ENCODE peak calls at places on chromosomes 3 and 15, in four cellular contexts. T is lower lobe of right lung, Y is pancreas, G is IMR-90. W is an unnamed sample.

GRCh38 chr15:42707873-42708544 is 28.9 kb downstream of the CDAN1 start:
- DNase-seq in T (no peak), G (no peak), Y (no peak), W (no peak)

GRCh38 chr3:105938101-105938500 is 69.3 kb upstream of the CBLB start:
- DNase-seq in T (no peak), Y (no peak), G (peak; percentile 45), W (peak; percentile 19)

GRCh38 chr15:92693922-92694331 is 38.4 kb upstream of the FAM174B start:
- DNase-seq in G (peak; percentile 3), Y (no peak), T (no peak), W (no peak)

GRCh38 chr3:178001670-178002101 is 534.5 kb upstream of the KCNMB2 start:
- DNase-seq in Y (no peak), T (no peak), G (no peak), W (no peak)

GRCh38 chr3:196985298-196985697 is 16.7 kb upstream of the PIGZ start:
- DNase-seq in Y (no peak), G (no peak), T (no peak), W (no peak)

GRCh38 chr15:63191895-63192603 is 2.6 kb downstream of the RAB8B start:
- DNase-seq in Y (no peak), G (no peak), T (no peak), W (no peak)

GRCh38 chr15:85318048-85318731 is 62.2 kb upstream of the AKAP13 start:
- DNase-seq in T (no peak), Y (no peak), G (peak; percentile 98), W (no peak)

GRCh38 chr15:100222349-100222715 is 119.4 kb downstream of the ADAMTS17 start:
- DNase-seq in G (no peak), T (no peak), Y (no peak), W (no peak)

GRCh38 chr3:192273611-192274010 is 453.7 kb downstream of the FGF12 start:
- DNase-seq in T (no peak), G (no peak), Y (no peak), W (peak; percentile 80)
- H3K36me3 ChIP-seq in T (no peaks in the 10 kb centered on the region), G (no peaks in the 10 kb centered on the region), Y (no peaks in the 10 kb centered on the region), W (no peaks in the 10 kb centered on the region)

DNA sequence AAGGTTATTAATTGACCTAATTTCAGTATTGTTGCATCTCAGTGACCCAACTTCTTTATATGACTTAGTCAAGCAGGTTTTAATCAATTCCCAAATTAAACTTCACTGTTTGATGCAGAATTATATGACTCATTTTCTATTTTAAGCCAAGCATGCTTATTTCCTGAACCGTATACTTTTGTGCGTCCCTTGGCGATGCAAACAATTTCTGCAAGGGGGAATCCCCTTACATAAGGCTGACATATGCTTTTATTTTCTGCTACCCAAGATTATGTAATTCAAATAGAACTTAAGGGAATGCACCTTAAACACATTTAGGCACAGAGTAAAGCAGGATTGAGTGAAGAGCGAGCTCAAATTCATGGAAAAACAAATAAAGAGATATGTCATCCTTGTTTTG is 303.9 kb downstream of the PDCD6IP start:
- DNase-seq in Y (no peak), T (no peak), G (no peak), W (no peak)
- H3K4me3 ChIP-seq in Y (no peak overlapping the region), T (no peak overlapping the region), G (no peak overlapping the region), W (no peak overlapping the region)

GRCh38 chr3:51642462-51642861 is 28.6 kb upstream of the TEX264 start:
- DNase-seq in Y (no peak), T (no peak), G (peak; percentile 3), W (no peak)

GRCh38 chr3:51637941-51638471 is 33.0 kb upstream of the TEX264 start:
- DNase-seq in T (no peak), G (peak; percentile 71), Y (no peak), W (peak; percentile 49)

GRCh38 chr3:51637144-51637940 is 33.7 kb upstream of the TEX264 start:
- DNase-seq in T (no peak), G (no peak), Y (no peak), W (no peak)
- H3K36me3 ChIP-seq in T (peaks cover 99% of the 10 kb centered on the region), G (peaks cover 42% of the 10 kb centered on the region), Y (no peaks in the 10 kb centered on the region), W (peaks cover 62% of the 10 kb centered on the region)

GRCh38 chr3:194205675-194206133 is 69.8 kb downstream of the HES1 start:
- DNase-seq in T (peak; percentile 52), Y (no peak), G (no peak), W (peak; percentile 67)
- H3K4me3 ChIP-seq in T (peak overlapping the region; percentile 32), Y (no peak overlapping the region), G (no peak overlapping the region), W (no peak overlapping the region)

GRCh38 chr3:157146664-157147082 is 13.3 kb downstream of the CCNL1 start:
- DNase-seq in G (no peak), T (no peak), Y (no peak), W (no peak)

GRCh38 chr3:157147099-157147803 is 12.7 kb downstream of the CCNL1 start:
- DNase-seq in G (no peak), Y (no peak), T (no peak), W (no peak)

GRCh38 chr3:157139938-157140534 is 19.9 kb downstream of the CCNL1 start:
- DNase-seq in G (no peak), T (no peak), Y (no peak), W (no peak)

GRCh38 chr3:157145566-157145965 is 14.4 kb downstream of the CCNL1 start:
- DNase-seq in G (no peak), Y (no peak), T (no peak), W (no peak)

DNA sequence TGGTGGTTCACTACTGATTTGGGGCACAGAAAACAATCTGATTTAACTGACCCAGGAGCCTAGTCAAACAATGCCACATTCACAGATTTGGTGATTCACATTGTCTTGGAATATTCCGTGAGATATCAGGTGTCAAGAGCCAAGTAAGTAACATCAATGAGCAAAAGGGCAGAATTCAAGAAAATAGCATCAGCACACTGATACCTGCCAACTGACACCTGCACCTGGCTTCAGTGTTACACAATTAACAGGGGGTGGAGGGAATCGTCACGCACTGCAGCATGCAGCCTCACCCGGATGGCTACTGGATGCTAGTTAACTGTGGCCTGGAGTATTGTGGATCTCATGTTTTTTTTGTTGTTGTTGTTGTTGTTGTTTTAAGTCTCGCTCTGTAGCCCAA is 17.6 kb downstream of the CCNL1 start:
- DNase-seq in G (no peak), T (no peak), Y (no peak), W (no peak)
- H3K36me3 ChIP-seq in G (peaks cover 22% of the 10 kb centered on the region), T (peaks cover 84% of the 10 kb centered on the region), Y (no peaks in the 10 kb centered on the region), W (peaks cover 29% of the 10 kb centered on the region)

DNA sequence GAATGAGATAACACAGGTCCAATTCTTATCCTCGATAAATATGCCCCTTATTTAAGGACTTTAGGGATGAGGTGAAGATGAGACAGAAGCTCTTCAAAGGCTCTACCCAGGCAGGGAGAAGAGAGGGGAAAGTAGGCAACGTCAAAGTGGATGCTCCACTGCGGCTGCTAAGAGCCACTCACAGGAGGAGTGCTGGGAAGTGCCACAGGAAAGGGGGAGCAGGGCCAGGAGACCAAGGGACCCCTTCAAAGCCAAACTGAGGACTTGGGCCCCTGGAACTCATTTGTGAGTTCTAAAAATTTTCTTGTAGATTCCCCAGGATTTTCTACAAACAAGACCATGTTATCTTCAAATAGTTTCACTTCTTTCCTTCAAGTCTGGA is 47.3 kb upstream of the ATG7 start:
- DNase-seq in G (no peak), T (no peak), Y (no peak), W (no peak)
- H3K4me3 ChIP-seq in G (no peak overlapping the region), T (peak overlapping the region; percentile 47), Y (no peak overlapping the region), W (peak overlapping the region; percentile 4)

GRCh38 chr15:61915640-61916039 is 144.6 kb downstream of the VPS13C start:
- DNase-seq in T (no peak), G (no peak), Y (no peak), W (no peak)
- H3K36me3 ChIP-seq in T (peaks cover 87% of the 10 kb centered on the region), G (peaks cover 8% of the 10 kb centered on the region), Y (no peaks in the 10 kb centered on the region), W (peaks cover 15% of the 10 kb centered on the region)

GRCh38 chr3:71543371-71544016 is 40.0 kb downstream of the FOXP1 start:
- DNase-seq in G (no peak), Y (no peak), T (no peak), W (no peak)
- H3K4me3 ChIP-seq in G (no peak overlapping the region), Y (no peak overlapping the region), T (no peak overlapping the region), W (no peak overlapping the region)